ENCODE peak calls at places on chromosomes 16 and 17, in eight cellular contexts. B is MM.1S, R is PC-3, T is H9, C is Karpas-422, N is IMR-90, X is endothelial cell of umbilical vein, U is SK-N-SH. J is an unnamed sample.

GRCh38 chr16:56013962-56014552 is 138.9 kb upstream of the CES5A start:
- DNase-seq in N (peak; percentile 12), T (peak; percentile 83), R (peak; percentile 27), U (no peak), C (peak; percentile 82), B (peak; percentile 51), X (peak; percentile 6), J (peak; percentile 89)

GRCh38 chr16:73768786-73769203 is 527.8 kb upstream of the PSMD7 start:
- DNase-seq in T (no peak), R (peak; percentile 1), N (no peak), B (no peak), U (no peak), X (no peak), C (no peak), J (no peak)

GRCh38 chr16:22189473-22190168 is 16.5 kb upstream of the EEF2K start:
- DNase-seq in U (peak; percentile 55), B (peak; percentile 73), X (peak; percentile 76), C (no peak), T (peak; percentile 48), R (peak; percentile 41), N (peak; percentile 16), J (no peak)

GRCh38 chr16:69448470-69449193 is 24.2 kb downstream of the CYB5B start:
- DNase-seq in C (no peak), R (no peak), B (no peak), T (no peak), N (peak; percentile 67), U (peak; percentile 8), X (peak; percentile 55), J (no peak)

GRCh38 chr16:29306201-29306600 is 100.3 kb downstream of the NPIPB11 start:
- DNase-seq in B (no peak), T (no peak), N (no peak), U (no peak), R (no peak), X (no peak), C (no peak), J (no peak)

GRCh38 chr16:1193143-1193824 is 31.8 kb downstream of the TPSG1 start:
- DNase-seq in T (no peak), C (peak; percentile 73), B (no peak), N (no peak), U (peak; percentile 77), R (no peak), X (no peak), J (no peak)

GRCh38 chr17:28324776-28325175 is 5.8 kb downstream of the TMEM97 start:
- DNase-seq in U (no peak), R (no peak), B (no peak), T (no peak), N (no peak), C (no peak), X (no peak), J (no peak)

GRCh38 chr17:41538565-41538991 is 10.5 kb upstream of the KRT19 start:
- DNase-seq in X (no peak), R (peak; percentile 49), T (no peak), C (no peak), B (no peak), N (peak; percentile 59), U (no peak), J (no peak)

GRCh38 chr17:7838291-7839075 is 4.5 kb downstream of the KDM6B start:
- DNase-seq in X (no peak), R (no peak), N (peak; percentile 78), T (peak; percentile 78), C (peak; percentile 82), U (peak; percentile 71), B (no peak), J (peak; percentile 92)

GRCh38 chr17:31320791-31321190 is 631 bp downstream of the EVI2A start:
- DNase-seq in R (no peak), C (no peak), X (peak; percentile 7), T (no peak), B (peak; percentile 53), U (peak; percentile 10), N (peak; percentile 37), J (no peak)

DNA sequence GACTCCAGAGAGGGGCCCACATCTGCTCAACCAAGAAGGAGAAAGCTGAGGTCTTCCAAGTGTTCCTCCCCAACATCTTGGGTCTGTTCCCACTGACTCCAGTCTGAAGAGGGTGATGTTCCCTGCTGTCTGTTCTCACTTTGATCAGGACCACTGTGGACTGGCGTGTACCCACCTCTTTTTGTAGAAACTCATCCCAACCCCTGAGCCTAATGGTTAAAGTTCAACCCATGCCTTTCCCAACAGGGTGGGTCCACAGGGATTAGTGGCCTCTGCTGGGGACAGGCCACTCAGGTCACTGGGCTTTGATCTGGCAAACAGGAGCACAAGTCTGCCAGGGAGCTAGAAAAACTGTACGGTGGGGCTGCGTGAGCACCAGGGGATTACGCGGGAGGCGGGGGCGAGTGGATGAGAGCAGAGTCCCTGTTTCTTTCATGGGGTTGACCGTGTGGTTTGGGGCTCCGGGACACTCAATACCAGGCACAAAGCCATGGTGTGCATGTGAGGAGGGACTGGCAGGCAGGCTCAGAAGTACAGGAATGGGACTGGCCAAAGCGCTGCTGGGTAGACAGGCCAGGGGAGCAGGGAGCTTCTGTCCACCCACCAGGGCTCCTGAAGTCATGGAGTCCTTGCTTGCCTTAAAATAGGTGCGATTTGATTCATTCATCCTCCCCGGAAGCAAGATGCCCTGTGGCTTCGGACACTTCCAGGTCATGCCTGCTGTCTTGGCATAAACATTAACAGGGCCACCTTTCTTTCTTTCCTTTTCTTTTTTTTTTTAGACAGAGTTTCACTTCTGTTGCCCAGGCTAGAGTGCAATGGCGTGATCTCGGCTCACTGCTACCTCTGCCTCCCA is at the start of gene CA5A:
- DNase-seq in U (no peak), R (no peak), C (no peak), N (no peak), T (no peak), X (no peak), B (no peak), J (no peak)
- H3K4me2 ChIP-seq in U (no peak within 1 kb of the TSS), R (no peak within 1 kb of the TSS), C (no peak within 1 kb of the TSS), N (no peak within 1 kb of the TSS), T (no peak within 1 kb of the TSS), X (no peak within 1 kb of the TSS), B (no peak within 1 kb of the TSS), J (no peak within 1 kb of the TSS)

GRCh38 chr17:15274017-15274416 is 8.9 kb upstream of the PMP22 start:
- DNase-seq in B (no peak), N (no peak), U (no peak), X (no peak), R (no peak), C (no peak), T (no peak), J (no peak)

GRCh38 chr17:15271731-15272130 is 6.6 kb upstream of the PMP22 start:
- DNase-seq in C (no peak), R (no peak), T (no peak), X (no peak), U (no peak), N (peak; percentile 65), B (no peak), J (no peak)

GRCh38 chr17:15270628-15271381 is 5.7 kb upstream of the PMP22 start:
- DNase-seq in U (no peak), X (no peak), T (no peak), B (no peak), C (no peak), R (no peak), N (no peak), J (no peak)

GRCh38 chr17:15269690-15270089 is 4.6 kb upstream of the PMP22 start:
- DNase-seq in C (no peak), T (no peak), R (no peak), X (peak; percentile 44), U (no peak), N (no peak), B (no peak), J (no peak)

GRCh38 chr17:15273141-15273793 is 8.1 kb upstream of the PMP22 start:
- DNase-seq in B (no peak), X (no peak), U (no peak), N (peak; percentile 98), R (peak; percentile 97), C (no peak), T (no peak), J (no peak)
- H3K27ac ChIP-seq in B (no peak overlapping the region), X (no peak overlapping the region), U (no peak overlapping the region), N (peak overlapping the region; percentile 85), R (peak overlapping the region; percentile 91), C (no peak overlapping the region), T (no peak overlapping the region), J (no peak overlapping the region)

GRCh38 chr17:58265902-58266875 is 14.5 kb downstream of the MPO start:
- DNase-seq in N (no peak), B (no peak), C (no peak), T (no peak), R (no peak), U (no peak), X (no peak), J (no peak)

GRCh38 chr17:58264407-58265103 is 16.2 kb downstream of the MPO start:
- DNase-seq in C (no peak), T (no peak), R (no peak), U (no peak), B (no peak), N (no peak), X (no peak), J (no peak)

GRCh38 chr17:58265266-58265665 is 15.5 kb downstream of the MPO start:
- DNase-seq in R (no peak), C (no peak), N (no peak), T (no peak), U (no peak), X (no peak), B (no peak), J (no peak)

GRCh38 chr17:58262149-58262548 is 18.6 kb downstream of the MPO start:
- DNase-seq in T (peak; percentile 12), R (no peak), X (no peak), U (no peak), C (no peak), N (no peak), B (no peak), J (no peak)

DNA sequence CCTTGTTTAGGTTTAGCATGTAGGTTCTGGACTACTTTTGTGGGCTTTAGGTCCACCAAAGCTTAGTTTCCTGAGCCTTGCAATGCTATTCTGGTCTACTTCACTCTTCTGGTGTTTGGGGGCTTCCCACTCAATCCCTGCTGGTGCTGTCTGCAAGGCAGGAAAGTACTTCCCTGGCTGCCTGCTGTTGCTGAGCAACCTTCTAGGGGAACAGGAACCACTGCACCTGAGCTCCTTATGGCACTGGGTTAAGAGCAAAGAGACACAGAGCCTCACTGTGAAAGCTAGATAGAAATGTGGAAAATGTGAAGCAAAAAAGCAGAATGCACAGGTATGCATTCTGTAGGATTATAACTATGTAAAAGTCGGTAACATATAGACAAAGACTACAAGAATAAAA is 17.0 kb downstream of the MPO start:
- DNase-seq in N (no peak), U (no peak), T (no peak), C (no peak), X (no peak), B (no peak), R (no peak), J (no peak)
- H3K27me3 ChIP-seq in N (peaks cover 4% of the 10 kb centered on the region), U (peaks cover 50% of the 10 kb centered on the region), T (no peaks in the 10 kb centered on the region), C (no peaks in the 10 kb centered on the region), X (peaks cover 2% of the 10 kb centered on the region), B (peaks cover 39% of the 10 kb centered on the region), R (peaks cover 92% of the 10 kb centered on the region), J (peaks cover 67% of the 10 kb centered on the region)

DNA sequence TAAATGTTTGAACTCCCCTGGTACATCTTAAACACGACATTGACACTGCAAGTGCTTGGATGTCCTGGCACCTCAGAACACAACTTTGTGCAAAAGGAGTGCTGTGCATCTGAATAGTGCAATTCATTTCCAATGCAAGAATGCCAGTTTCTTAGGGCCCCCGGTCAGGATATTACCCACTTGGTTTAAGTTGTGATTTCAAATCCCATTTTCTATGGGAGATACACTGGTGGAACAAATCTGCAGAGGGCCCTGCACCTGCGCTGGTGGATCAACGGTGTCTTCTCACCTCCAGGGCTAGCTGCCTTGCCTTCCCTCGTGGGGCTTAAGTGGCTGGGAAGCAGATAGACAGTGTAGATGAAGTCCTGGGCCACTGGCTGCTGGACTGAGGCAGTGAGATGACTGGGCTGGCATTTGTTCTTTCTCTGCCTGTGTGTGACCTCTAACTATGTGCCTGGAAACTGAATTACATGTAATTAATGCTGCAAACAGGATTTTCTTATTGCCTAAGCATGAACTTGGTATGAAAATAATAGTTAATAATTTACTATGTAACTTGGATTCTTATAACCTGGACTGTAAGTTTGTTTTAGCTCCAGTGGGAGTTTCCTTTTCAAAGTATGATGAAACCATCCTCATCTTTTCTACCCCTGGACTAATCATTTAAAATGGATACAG is 20.9 kb downstream of the HAPSTR1 start:
- DNase-seq in C (no peak), N (no peak), B (no peak), X (no peak), R (no peak), U (no peak), T (no peak), J (no peak)
- H3K4me2 ChIP-seq in C (no peak overlapping the region), N (peak overlapping the region; percentile 11), B (no peak overlapping the region), X (no peak overlapping the region), R (no peak overlapping the region), U (peak overlapping the region; percentile 14), T (no peak overlapping the region), J (no peak overlapping the region)

J was measured in neural progenitor cell.